ENCODE peak calls at places on chromosome 18, in four cellular contexts. R is omental fat pad, T is bronchial epithelial cell, L is psoas muscle. A is an unnamed sample.

GRCh38 chr18:9025104-9025838 is 77.2 kb upstream of the NDUFV2 start:
- DNase-seq in R (no peak), T (peak), L (no peak), A (no peak)

GRCh38 chr18:51196116-51196810 is 1.2 kb downstream of the MEX3C start:
- DNase-seq in R (peak), T (no peak), L (peak), A (no peak)

GRCh38 chr18:77081387-77081773 is 51.2 kb downstream of the MBP start:
- DNase-seq in R (no peak), T (no peak), L (no peak), A (no peak)

GRCh38 chr18:42001801-42002200 is 46.8 kb downstream of the PIK3C3 start:
- DNase-seq in R (no peak), T (no peak), L (no peak), A (no peak)

GRCh38 chr18:60910534-60910933 is 422.7 kb upstream of the CDH20 start:
- DNase-seq in R (no peak), T (no peak), L (no peak), A (no peak)

GRCh38 chr18:22933206-22933957 is at the start of gene RBBP8:
- DNase-seq in R (peak), T (peak), L (peak), A (peak)

GRCh38 chr18:79533146-79533545 is 137.4 kb downstream of the NFATC1 start:
- DNase-seq in R (no peak), T (no peak), L (peak), A (no peak)

GRCh38 chr18:9517869-9518268 is 42.6 kb downstream of the RALBP1 start:
- DNase-seq in R (no peak), T (no peak), L (no peak), A (no peak)

GRCh38 chr18:44826418-44827259 is 146.0 kb downstream of the SETBP1 start:
- DNase-seq in R (peak), T (peak), L (peak), A (peak)

GRCh38 chr18:37435996-37436395 is 129.6 kb downstream of the CELF4 start:
- DNase-seq in R (no peak), T (no peak), L (no peak), A (no peak)

GRCh38 chr18:9575558-9575957 is 38.8 kb downstream of the PPP4R1 start:
- DNase-seq in R (peak), T (peak), L (peak), A (peak)

GRCh38 chr18:60232541-60232940 is 140.0 kb downstream of the MC4R start:
- DNase-seq in R (no peak), T (peak), L (no peak), A (no peak)

GRCh38 chr18:34492652-34493051 is 217.4 kb upstream of the DTNA start:
- DNase-seq in R (no peak), T (peak), L (no peak), A (no peak)

GRCh38 chr18:7021994-7022840 is 95.4 kb downstream of the LAMA1 start:
- DNase-seq in R (no peak), T (peak), L (no peak), A (no peak)

GRCh38 chr18:27412551-27412950 is 227.4 kb upstream of the CHST9 start:
- DNase-seq in R (no peak), T (no peak), L (no peak), A (no peak)

GRCh38 chr18:67854340-67854739 is 337.8 kb upstream of the DSEL start:
- DNase-seq in R (no peak), T (no peak), L (no peak), A (no peak)

GRCh38 chr18:42113529-42114191 is 158.6 kb downstream of the PIK3C3 start:
- DNase-seq in R (no peak), T (no peak), L (no peak), A (no peak)

GRCh38 chr18:8367217-8367988 is 241.8 kb upstream of the RAB12 start:
- DNase-seq in R (no peak), T (peak), L (peak), A (no peak)

GRCh38 chr18:69557246-69557781 is 156.6 kb downstream of the DOK6 start:
- DNase-seq in R (no peak), T (peak), L (no peak), A (no peak)

GRCh38 chr18:23578891-23579653 is 7.2 kb downstream of the NPC1 start:
- DNase-seq in R (no peak), T (peak), L (no peak), A (no peak)

GRCh38 chr18:12038082-12038660 is 55.5 kb upstream of the ANKRD62 start:
- DNase-seq in R (no peak), T (peak), L (no peak), A (peak)

GRCh38 chr18:64474751-64475150 is 325.9 kb upstream of the LINC00305 start:
- DNase-seq in R (no peak), T (no peak), L (no peak), A (no peak)

GRCh38 chr18:69935319-69936190 is 12.1 kb downstream of the CD226 start:
- DNase-seq in R (no peak), T (peak), L (no peak), A (no peak)

DNA sequence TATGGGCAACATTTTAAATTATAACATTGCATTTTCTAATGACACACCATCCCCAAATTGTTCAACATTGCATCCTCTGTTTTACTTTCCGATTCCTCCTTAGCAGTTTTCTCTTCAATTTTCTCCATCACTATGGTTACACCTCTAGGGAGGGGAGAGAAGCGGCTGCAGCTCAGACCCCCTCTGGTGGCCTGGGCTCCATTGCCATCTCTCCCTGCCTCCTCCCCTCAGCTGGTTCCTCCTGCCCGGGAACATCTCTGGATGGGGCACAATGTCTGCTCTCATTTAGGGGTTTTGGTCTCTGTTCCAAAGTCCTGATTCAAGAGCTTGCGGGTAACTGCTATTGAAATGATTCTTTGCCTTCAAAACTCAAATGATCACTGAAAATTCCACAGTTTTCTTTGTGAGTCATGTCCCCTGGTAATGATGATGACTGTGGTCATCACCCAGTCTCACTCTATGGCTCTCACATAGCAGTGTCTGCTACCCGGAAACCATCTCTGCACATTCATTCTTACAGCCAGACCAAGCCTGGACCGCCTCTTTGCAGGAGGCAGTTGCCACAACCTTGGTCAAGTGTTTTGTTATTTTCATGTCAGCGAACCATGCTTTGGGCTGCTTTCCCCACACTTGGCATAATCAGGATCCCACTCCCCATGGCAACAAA is 263.9 kb downstream of the ALPK2 start:
- DNase-seq in R (no peak), T (no peak), L (no peak), A (no peak)
- TF ChIP-seq CTCF in R (no peak), T (no peak), L (no peak), A (no peak)

GRCh38 chr18:3664563-3665178 is 214.7 kb downstream of the TGIF1 start:
- DNase-seq in R (no peak), T (peak), L (no peak), A (no peak)
- TF ChIP-seq CTCF in R (no peak), T (no peak), L (no peak), A (no peak)

DNA sequence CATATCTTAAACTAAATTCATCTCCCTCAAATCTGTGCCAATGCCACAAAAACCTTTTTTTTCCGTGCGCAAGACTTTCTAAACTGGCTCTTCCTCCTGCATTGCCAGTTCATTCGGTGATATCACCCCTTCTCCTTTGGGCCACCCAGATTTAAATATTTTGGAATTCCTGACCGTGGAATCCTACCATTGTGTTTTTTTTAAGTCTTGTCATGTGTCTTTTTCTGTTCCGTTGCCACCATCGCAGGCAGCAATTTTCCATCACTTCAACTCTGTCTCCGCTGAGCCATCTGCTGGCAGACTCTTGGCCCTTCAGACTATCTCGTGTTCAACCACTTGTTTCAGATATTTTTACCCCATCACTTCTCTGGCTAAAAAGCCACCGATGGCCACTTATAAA is 76.9 kb upstream of the ZNF532 start:
- DNase-seq in R (no peak), T (no peak), L (no peak), A (no peak)
- TF ChIP-seq CTCF in R (no peak), T (no peak), L (no peak), A (no peak)

GRCh38 chr18:32899819-32900218 is 127.0 kb upstream of the KLHL14 start:
- DNase-seq in R (no peak), T (no peak), L (no peak), A (no peak)
- TF ChIP-seq CTCF in R (no peak), T (peak), L (no peak), A (peak)

GRCh38 chr18:2906522-2907458 is 60.0 kb downstream of the EMILIN2 start:
- DNase-seq in R (no peak), T (no peak), L (peak), A (no peak)
- TF ChIP-seq CTCF in R (no peak), T (peak), L (no peak), A (peak)

DNA sequence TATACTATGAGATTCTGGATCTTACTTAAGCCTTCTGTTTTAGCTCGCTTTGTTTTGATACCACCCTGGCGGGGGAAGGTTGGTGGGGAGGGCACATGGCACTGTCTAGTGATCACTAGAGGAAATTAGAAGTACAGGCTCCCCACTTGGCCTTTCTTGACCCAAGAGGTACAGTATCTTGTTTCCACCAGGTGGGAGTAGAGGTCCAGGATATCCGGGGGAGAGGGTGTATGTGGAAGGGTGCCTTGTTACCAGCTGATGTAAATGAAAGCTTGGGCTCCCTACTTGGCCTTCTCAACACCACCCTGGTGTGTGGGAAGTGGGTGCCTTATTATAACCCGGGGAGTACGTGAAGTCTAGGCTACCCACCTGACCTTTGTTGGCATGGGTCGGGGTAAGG is 7.5 kb downstream of the GALNT1 start:
- DNase-seq in R (no peak), T (no peak), L (no peak), A (no peak)
- TF ChIP-seq CTCF in R (no peak), T (no peak), L (no peak), A (no peak)

GRCh38 chr18:61953641-61954040 is 60.8 kb upstream of the RNF152 start:
- DNase-seq in R (no peak), T (no peak), L (no peak), A (no peak)

GRCh38 chr18:61953161-61953560 is 60.4 kb upstream of the RNF152 start:
- DNase-seq in R (no peak), T (no peak), L (no peak), A (no peak)

GRCh38 chr18:61954347-61954746 is 61.5 kb upstream of the RNF152 start:
- DNase-seq in R (no peak), T (no peak), L (no peak), A (no peak)

GRCh38 chr18:61955644-61956043 is 62.8 kb upstream of the RNF152 start:
- DNase-seq in R (no peak), T (no peak), L (no peak), A (no peak)

DNA sequence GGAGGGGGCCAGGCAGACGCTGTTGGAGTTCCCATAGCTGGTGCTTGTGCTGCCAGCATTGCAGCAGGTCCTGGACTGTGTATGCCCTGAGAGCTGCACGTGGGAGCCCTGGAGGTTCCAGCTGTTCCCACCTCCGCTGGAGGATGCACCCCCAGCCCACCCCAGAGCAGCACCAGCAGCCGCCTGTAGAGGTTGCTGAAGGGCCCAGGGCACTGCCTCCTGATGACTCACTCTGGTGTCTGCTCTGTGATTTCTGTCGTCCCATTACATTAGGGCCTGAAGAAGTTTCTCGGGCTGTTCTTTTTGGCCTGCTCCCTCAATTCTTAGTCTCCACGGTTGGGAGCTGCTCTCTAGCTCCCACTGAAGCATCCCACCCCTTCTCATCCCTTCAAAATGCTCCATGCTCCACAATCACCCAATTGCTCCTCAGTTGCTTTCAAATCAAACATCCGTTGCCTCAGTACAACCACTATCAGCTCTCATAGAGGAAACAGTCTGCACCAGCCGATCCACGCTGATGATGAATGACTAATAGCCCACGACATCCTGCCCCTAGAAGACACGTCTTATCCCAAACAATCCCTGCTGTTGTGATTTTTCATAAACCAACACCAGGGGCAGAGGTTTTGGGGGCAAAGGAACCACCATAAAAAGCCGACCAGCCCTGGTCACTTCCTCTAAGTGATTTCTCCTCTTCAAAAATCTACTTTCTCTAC is 65.2 kb upstream of the RNF152 start:
- DNase-seq in R (no peak), T (no peak), L (no peak), A (no peak)
- TF ChIP-seq CTCF in R (no peak), T (peak), L (no peak), A (no peak)

GRCh38 chr18:55861266-55861665 is 273.3 kb upstream of the TCF4 start:
- DNase-seq in R (no peak), T (peak), L (no peak), A (no peak)
- TF ChIP-seq CTCF in R (no peak), T (peak), L (peak), A (peak)

GRCh38 chr18:48100712-48101165 is 170.3 kb upstream of the SMAD2 start:
- DNase-seq in R (no peak), T (no peak), L (no peak), A (no peak)
- TF ChIP-seq CTCF in R (no peak), T (no peak), L (no peak), A (no peak)

GRCh38 chr18:59139291-59139614 is 431 bp upstream of the SEC11C start:
- DNase-seq in R (peak), T (no peak), L (peak), A (peak)
- TF ChIP-seq CTCF in R (no peak), T (no peak), L (no peak), A (no peak)